ENCODE peak calls at places on chromosomes 16 and 17, in nine cellular contexts. P is heart left ventricle; A is NCI-H69; Z is NCI-H1092 treated with DMSO at 0.1 percent for 48 hours; X is kidney tubule cell; G is colonic mucosa; H is body of pancreas; U is neural crest cell; T is stimulated activated CD4-positive, alpha-beta T cell treated with anti-CD3 and anti-CD28 coated beads, Interleukin-2, amount 100 ng/mL, for 48 hours. R is an unnamed sample.

GRCh38 chr17:64941761-64942160 is 22.5 kb upstream of the LRRC37A3 start:
- DNase-seq in P (no peak), A (no peak), Z (no peak), X (no peak), G (no peak), H (no peak), U (no peak), T (no peak), R (no peak)

GRCh38 chr17:10793256-10793655 is 10.6 kb downstream of the TMEM238L start:
- DNase-seq in P (no peak), A (no peak), Z (no peak), X (no peak), G (no peak), H (no peak), U (no peak), T (no peak), R (no peak)

GRCh38 chr17:6161456-6161855 is 91.3 kb downstream of the WSCD1 start:
- DNase-seq in P (no peak), A (no peak), Z (no peak), X (no peak), G (no peak), H (no peak), U (no peak), T (no peak), R (no peak)

GRCh38 chr17:50034504-50035364 is 21.2 kb upstream of the ITGA3 start:
- DNase-seq in P (no peak), A (no peak), Z (no peak), X (no peak), G (no peak), H (no peak), U (no peak), T (no peak), R (no peak)

GRCh38 chr16:51109173-51109572 is 41.9 kb downstream of the SALL1 start:
- DNase-seq in P (no peak), A (no peak), Z (no peak), X (no peak), G (no peak), H (no peak), U (no peak), T (no peak), R (no peak)

GRCh38 chr17:80446645-80447405 is 29.6 kb downstream of the NPTX1 start:
- DNase-seq in P (no peak), A (no peak), Z (no peak), X (peak; percentile 38), G (no peak), H (peak; percentile 56), U (no peak), T (no peak), R (no peak)

GRCh38 chr16:88892065-88892464 is 25.6 kb upstream of the PABPN1L start:
- DNase-seq in P (no peak), A (no peak), Z (no peak), X (no peak), G (no peak), H (no peak), U (no peak), T (no peak), R (no peak)

GRCh38 chr17:1736348-1737281 is 6.1 kb upstream of the SERPINF2 start:
- DNase-seq in P (peak; percentile 84), A (peak; percentile 28), Z (no peak), X (peak; percentile 85), G (no peak), H (peak; percentile 74), U (no peak), T (peak; percentile 61), R (peak; percentile 81)

GRCh38 chr17:15436399-15437369 is 30.7 kb downstream of the CDRT4 start:
- DNase-seq in P (peak; percentile 85), A (peak; percentile 5), Z (peak; percentile 93), X (peak; percentile 60), G (peak; percentile 62), H (peak; percentile 40), U (no peak), T (no peak), R (peak; percentile 65)

GRCh38 chr16:66524601-66525164 is 25.2 kb downstream of the TK2 start:
- DNase-seq in P (peak; percentile 62), A (no peak), Z (no peak), X (no peak), G (peak; percentile 49), H (peak; percentile 71), U (no peak), T (no peak), R (peak; percentile 67)

GRCh38 chr16:73065617-73066313 is 17.8 kb upstream of the ZFHX3 start:
- DNase-seq in P (peak; percentile 72), A (no peak), Z (no peak), X (no peak), G (no peak), H (no peak), U (no peak), T (no peak), R (no peak)

GRCh38 chr17:66511125-66511524 is 208.7 kb downstream of the PRKCA start:
- DNase-seq in P (no peak), A (no peak), Z (no peak), X (no peak), G (no peak), H (no peak), U (no peak), T (no peak), R (no peak)

GRCh38 chr17:78381601-78382168 is 3.2 kb downstream of the PGS1 start:
- DNase-seq in P (no peak), A (no peak), Z (no peak), X (peak; percentile 96), G (no peak), H (no peak), U (no peak), T (no peak), R (peak; percentile 86)

GRCh38 chr16:84404324-84404723 is 36.0 kb downstream of the ATP2C2 start:
- DNase-seq in P (no peak), A (no peak), Z (no peak), X (no peak), G (no peak), H (no peak), U (no peak), T (no peak), R (no peak)

GRCh38 chr17:17865035-17865434 is 28.2 kb upstream of the SREBF1 start:
- DNase-seq in P (no peak), A (no peak), Z (no peak), X (no peak), G (no peak), H (no peak), U (no peak), T (no peak), R (no peak)

GRCh38 chr16:67959520-67959919 is 8.9 kb downstream of the SLC12A4 start:
- DNase-seq in P (peak; percentile 93), A (no peak), Z (no peak), X (no peak), G (no peak), H (peak; percentile 61), U (no peak), T (no peak), R (no peak)

GRCh38 chr16:31696968-31697743 is 169.5 kb downstream of the AHSP start:
- DNase-seq in P (no peak), A (peak; percentile 56), Z (peak; percentile 64), X (peak; percentile 47), G (no peak), H (no peak), U (no peak), T (no peak), R (no peak)

GRCh38 chr17:6843241-6843890 is 11.8 kb upstream of the TEKT1 start:
- DNase-seq in P (no peak), A (peak; percentile 40), Z (peak; percentile 16), X (peak; percentile 53), G (no peak), H (no peak), U (no peak), T (no peak), R (no peak)

GRCh38 chr17:34261568-34261967 is 6.5 kb downstream of the CCL2 start:
- DNase-seq in P (no peak), A (no peak), Z (no peak), X (no peak), G (no peak), H (no peak), U (no peak), T (no peak), R (no peak)

GRCh38 chr17:4534928-4535666 is 20.1 kb downstream of the MYBBP1A start:
- DNase-seq in P (peak; percentile 21), A (no peak), Z (no peak), X (no peak), G (no peak), H (no peak), U (no peak), T (no peak), R (no peak)

GRCh38 chr17:33038740-33039139 is 47.1 kb downstream of the SPACA3 start:
- DNase-seq in P (peak; percentile 32), A (peak; percentile 24), Z (peak; percentile 52), X (peak; percentile 61), G (peak; percentile 52), H (peak; percentile 7), U (peak; percentile 64), T (peak; percentile 18), R (no peak)

GRCh38 chr16:56372938-56373337 is 52.4 kb downstream of the AMFR start:
- DNase-seq in P (no peak), A (peak; percentile 4), Z (no peak), X (no peak), G (no peak), H (no peak), U (no peak), T (no peak), R (no peak)

GRCh38 chr16:18846416-18846815 is 45.1 kb upstream of the ARL6IP1 start:
- DNase-seq in P (no peak), A (no peak), Z (no peak), X (no peak), G (no peak), H (no peak), U (no peak), T (no peak), R (no peak)

GRCh38 chr17:78238823-78239488 is 7.5 kb downstream of the TMEM235 start:
- DNase-seq in P (no peak), A (no peak), Z (no peak), X (no peak), G (no peak), H (no peak), U (no peak), T (no peak), R (no peak)

GRCh38 chr17:50769884-50770283 is 2.6 kb upstream of the ANKRD40CL start:
- DNase-seq in P (no peak), A (no peak), Z (no peak), X (no peak), G (no peak), H (peak; percentile 73), U (no peak), T (no peak), R (no peak)

GRCh38 chr16:7597677-7598076 is 265.0 kb downstream of the RBFOX1 start:
- DNase-seq in P (no peak), A (no peak), Z (no peak), X (peak; percentile 59), G (no peak), H (no peak), U (no peak), T (no peak), R (no peak)

GRCh38 chr16:49494386-49495150 is 121.0 kb downstream of the C16orf78 start:
- DNase-seq in P (no peak), A (no peak), Z (no peak), X (no peak), G (no peak), H (no peak), U (no peak), T (no peak), R (peak; percentile 41)

GRCh38 chr17:69609495-69610315 is 195.2 kb downstream of the MAP2K6 start:
- DNase-seq in P (no peak), A (peak; percentile 34), Z (peak; percentile 6), X (peak; percentile 56), G (peak; percentile 19), H (no peak), U (peak; percentile 2), T (no peak), R (no peak)

GRCh38 chr17:50817142-50817751 is 18.1 kb upstream of the WFIKKN2 start:
- DNase-seq in P (peak; percentile 49), A (peak; percentile 60), Z (no peak), X (no peak), G (peak; percentile 55), H (peak; percentile 33), U (peak; percentile 53), T (peak; percentile 58), R (peak; percentile 84)

GRCh38 chr17:47663997-47664941 is 14.6 kb downstream of the KPNB1 start:
- DNase-seq in P (peak; percentile 37), A (peak; percentile 71), Z (peak; percentile 56), X (peak; percentile 76), G (peak; percentile 67), H (peak; percentile 70), U (peak; percentile 66), T (peak; percentile 65), R (peak; percentile 84)

GRCh38 chr17:28392491-28392890 is 13.5 kb downstream of the SLC46A1 start:
- DNase-seq in P (no peak), A (no peak), Z (no peak), X (no peak), G (no peak), H (no peak), U (no peak), T (no peak), R (no peak)